ENCODE peak calls at places on chromosomes 7 and 10, in seven cellular contexts. D, R, E, T, S, O and I are unnamed samples.
A peak's percentile ranks its signal among the peaks of the same experiment; 100 is the strongest.

GRCh38 chr10:25933653-25934608 is at the start of gene MYO3A:
- DNase-seq in D (no peak), R (peak; percentile 34), E (no peak), T (no peak), S (peak; percentile 83), O (no peak), I (no peak)

GRCh38 chr10:116138897-116139296 is 134.1 kb downstream of the GFRA1 start:
- DNase-seq in D (no peak), R (no peak), E (no peak), T (no peak), S (no peak), O (no peak), I (no peak)

GRCh38 chr7:42106562-42106961 is 130.4 kb downstream of the GLI3 start:
- DNase-seq in D (no peak), R (no peak), E (peak; percentile 33), T (no peak), S (no peak), O (no peak), I (no peak)

GRCh38 chr10:78356291-78356915 is 322.7 kb downstream of the RPS24 start:
- DNase-seq in D (no peak), R (no peak), E (no peak), T (no peak), S (no peak), O (no peak), I (no peak)

GRCh38 chr7:55657654-55658053 is 85.4 kb upstream of the VOPP1 start:
- DNase-seq in D (no peak), R (no peak), E (no peak), T (no peak), S (no peak), O (no peak), I (no peak)

GRCh38 chr7:135575296-135575695 is 17.6 kb downstream of the NUP205 start:
- DNase-seq in D (no peak), R (no peak), E (no peak), T (peak; percentile 57), S (no peak), O (no peak), I (peak; percentile 53)

GRCh38 chr7:20064974-20065862 is 152.0 kb downstream of the MACC1 start:
- DNase-seq in D (peak; percentile 18), R (peak; percentile 18), E (peak; percentile 81), T (peak; percentile 96), S (no peak), O (no peak), I (no peak)

GRCh38 chr7:35424869-35425495 is 171.1 kb upstream of the TBX20 start:
- DNase-seq in D (peak; percentile 43), R (peak; percentile 75), E (peak; percentile 73), T (peak; percentile 67), S (peak; percentile 76), O (peak; percentile 55), I (peak; percentile 82)

GRCh38 chr7:135508853-135509588 is 881 bp downstream of the CNOT4 start:
- DNase-seq in D (no peak), R (peak; percentile 39), E (peak; percentile 59), T (peak; percentile 53), S (peak; percentile 26), O (peak; percentile 21), I (peak; percentile 81)

GRCh38 chr7:152733286-152733934 is 26.1 kb upstream of the ACTR3B start:
- DNase-seq in D (no peak), R (peak; percentile 22), E (no peak), T (no peak), S (no peak), O (no peak), I (no peak)

GRCh38 chr7:3297105-3297819 is 3.8 kb upstream of the SDK1 start:
- DNase-seq in D (no peak), R (no peak), E (no peak), T (no peak), S (no peak), O (no peak), I (no peak)

GRCh38 chr10:7666253-7667023 is at the start of gene ITIH5:
- DNase-seq in D (no peak), R (peak; percentile 23), E (peak; percentile 28), T (no peak), S (peak; percentile 59), O (no peak), I (no peak)

GRCh38 chr10:51918921-51919325 is 219.5 kb upstream of the CSTF2T start:
- DNase-seq in D (no peak), R (no peak), E (no peak), T (no peak), S (no peak), O (no peak), I (no peak)

GRCh38 chr10:60149003-60149402 is 240.7 kb downstream of the ANK3 start:
- DNase-seq in D (no peak), R (no peak), E (no peak), T (no peak), S (no peak), O (peak; percentile 46), I (no peak)

GRCh38 chr10:109892087-109892486 is 31.2 kb downstream of the XPNPEP1 start:
- DNase-seq in D (no peak), R (no peak), E (no peak), T (no peak), S (no peak), O (no peak), I (no peak)

GRCh38 chr7:75892634-75893272 is 13.9 kb downstream of the RHBDD2 start:
- DNase-seq in D (no peak), R (peak; percentile 41), E (peak; percentile 61), T (no peak), S (no peak), O (no peak), I (no peak)

GRCh38 chr7:99137418-99138180 is 6.3 kb downstream of the SMURF1 start:
- DNase-seq in D (no peak), R (peak; percentile 69), E (peak; percentile 89), T (no peak), S (peak; percentile 94), O (no peak), I (no peak)

GRCh38 chr7:84720456-84721097 is 466.3 kb downstream of the SEMA3D start:
- DNase-seq in D (no peak), R (no peak), E (no peak), T (no peak), S (no peak), O (no peak), I (no peak)

GRCh38 chr10:15166325-15166724 is 2.2 kb downstream of the NMT2 start:
- DNase-seq in D (no peak), R (no peak), E (peak; percentile 26), T (no peak), S (no peak), O (no peak), I (no peak)

GRCh38 chr10:90363799-90364483 is 493.9 kb downstream of the HTR7 start:
- DNase-seq in D (no peak), R (no peak), E (no peak), T (no peak), S (peak; percentile 52), O (no peak), I (no peak)

GRCh38 chr7:2175514-2175913 is 57.2 kb downstream of the MAD1L1 start:
- DNase-seq in D (no peak), R (peak; percentile 62), E (peak; percentile 97), T (no peak), S (peak; percentile 33), O (peak; percentile 90), I (no peak)

GRCh38 chr7:53246974-53247373 is 211.5 kb downstream of the POM121L12 start:
- DNase-seq in D (no peak), R (no peak), E (no peak), T (no peak), S (no peak), O (no peak), I (no peak)

GRCh38 chr10:132163278-132163765 is 23.4 kb upstream of the DPYSL4 start:
- DNase-seq in D (peak; percentile 79), R (no peak), E (peak; percentile 51), T (no peak), S (peak; percentile 94), O (peak; percentile 80), I (peak; percentile 66)

GRCh38 chr7:130273081-130273699 is 6.5 kb downstream of the CPA2 start:
- DNase-seq in D (no peak), R (peak; percentile 87), E (peak; percentile 36), T (no peak), S (peak; percentile 94), O (no peak), I (peak; percentile 27)

GRCh38 chr10:12027539-12027938 is 15.1 kb downstream of the UPF2 start:
- DNase-seq in D (no peak), R (no peak), E (no peak), T (peak; percentile 13), S (no peak), O (no peak), I (no peak)

GRCh38 chr7:380724-381210 is 90.8 kb downstream of the FOXL3 start:
- DNase-seq in D (no peak), R (no peak), E (no peak), T (no peak), S (no peak), O (no peak), I (no peak)

GRCh38 chr7:139232893-139233292 is 1.9 kb downstream of the UBN2 start:
- DNase-seq in D (no peak), R (no peak), E (peak; percentile 73), T (no peak), S (no peak), O (peak; percentile 90), I (peak; percentile 48)

DNA sequence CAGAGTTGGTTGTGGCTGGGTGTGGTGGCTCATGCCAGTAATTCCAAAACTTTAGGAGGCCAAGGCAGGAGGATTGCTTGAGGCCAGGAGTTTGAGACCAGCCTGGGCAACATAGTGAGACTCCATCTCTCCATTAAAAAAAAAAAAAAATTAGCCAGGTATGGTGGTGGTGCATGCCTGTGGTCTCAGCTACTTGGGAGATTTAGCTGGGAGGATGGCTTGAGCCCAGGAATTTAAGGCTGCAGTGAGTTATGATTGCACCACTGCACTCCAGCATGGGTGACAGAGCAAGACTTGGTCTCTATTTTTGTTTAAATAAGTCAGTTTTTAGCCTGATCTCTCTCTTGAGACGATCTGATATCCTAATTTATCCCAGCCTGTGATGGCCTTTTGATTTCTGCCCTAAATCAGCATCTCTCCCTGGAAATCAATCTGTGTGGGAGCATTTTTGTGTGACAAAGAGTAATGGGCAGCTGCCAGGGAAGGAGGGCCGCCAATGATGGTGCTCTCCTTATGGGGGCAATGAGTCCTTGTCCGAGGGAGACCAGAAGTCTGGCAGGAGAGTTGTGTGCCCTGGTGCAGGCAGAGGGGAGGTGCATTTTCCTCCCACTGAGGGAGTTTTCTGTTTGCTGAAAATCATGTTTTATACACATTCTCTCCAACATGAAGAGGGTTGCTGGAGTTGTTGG is 111.0 kb downstream of the NRP1 start:
- DNase-seq in D (no peak), R (no peak), E (no peak), T (no peak), S (no peak), O (no peak), I (no peak)
- H3K9me2 ChIP-seq in D (no peaks in the 10 kb centered on the region), R (no peaks in the 10 kb centered on the region), E (no peaks in the 10 kb centered on the region), T (no peaks in the 10 kb centered on the region), S (no peaks in the 10 kb centered on the region), O (no peaks in the 10 kb centered on the region), I (no peaks in the 10 kb centered on the region)

GRCh38 chr7:71548746-71549145 is 416.8 kb downstream of the GALNT17 start:
- DNase-seq in D (no peak), R (no peak), E (no peak), T (no peak), S (no peak), O (no peak), I (no peak)
- H3K4me1 ChIP-seq in D (no peaks in the 10 kb centered on the region), R (no peaks in the 10 kb centered on the region), E (no peaks in the 10 kb centered on the region), T (no peaks in the 10 kb centered on the region), S (no peaks in the 10 kb centered on the region), O (no peaks in the 10 kb centered on the region), I (no peaks in the 10 kb centered on the region)

GRCh38 chr10:37991655-37992054 is 15.2 kb upstream of the ZNF25 start:
- DNase-seq in D (no peak), R (no peak), E (no peak), T (no peak), S (no peak), O (no peak), I (no peak)
- H3K9me2 ChIP-seq in D (no peaks in the 10 kb centered on the region), R (no peaks in the 10 kb centered on the region), E (no peaks in the 10 kb centered on the region), T (no peaks in the 10 kb centered on the region), S (no peaks in the 10 kb centered on the region), O (no peaks in the 10 kb centered on the region), I (no peaks in the 10 kb centered on the region)

GRCh38 chr7:102304668-102305067 is 18.0 kb downstream of the SH2B2 start:
- DNase-seq in D (no peak), R (no peak), E (no peak), T (no peak), S (no peak), O (no peak), I (no peak)
- H3K4me1 ChIP-seq in D (no peaks in the 10 kb centered on the region), R (peaks cover 11% of the 10 kb centered on the region), E (no peaks in the 10 kb centered on the region), T (peaks cover 57% of the 10 kb centered on the region), S (peaks cover 11% of the 10 kb centered on the region), O (peaks cover 14% of the 10 kb centered on the region), I (peaks cover 84% of the 10 kb centered on the region)